ENCODE peak calls at places on chromosomes 12 and 14, in six cellular contexts. K is activated T-helper 1 cell treated with Interleukin-2 at 50 U/mL for 16 hours, L is LHCN-M2, Y is brain microvascular endothelial cell, G is AG08395, A is frontal cortex. B is an unnamed sample.

GRCh38 chr12:115341442-115341841 is 657.5 kb upstream of the TBX3 start:
- DNase-seq in K (no peak), L (peak; percentile 71), Y (peak; percentile 99), G (peak; percentile 96), A (peak; percentile 8), B (no peak)

GRCh38 chr12:117100251-117100650 is 1.0 kb upstream of the TESC start:
- DNase-seq in L (peak; percentile 15), Y (no peak), K (no peak), G (peak; percentile 53), A (no peak), B (peak; percentile 44)

GRCh38 chr12:116318738-116319050 is 41.2 kb upstream of the MED13L start:
- DNase-seq in A (no peak), K (no peak), Y (no peak), L (no peak), G (no peak), B (no peak)

GRCh38 chr14:75709207-75709812 is 48.3 kb downstream of the TTLL5 start:
- DNase-seq in Y (peak; percentile 85), A (peak; percentile 43), L (peak; percentile 77), G (peak; percentile 82), K (peak; percentile 20), B (peak; percentile 71)

GRCh38 chr12:65147312-65147905 is 22.0 kb upstream of the LEMD3 start:
- DNase-seq in A (no peak), G (no peak), L (no peak), K (no peak), Y (no peak), B (no peak)

GRCh38 chr12:89907659-89908058 is 199.0 kb upstream of the ATP2B1 start:
- DNase-seq in A (no peak), L (no peak), K (no peak), G (no peak), Y (no peak), B (no peak)

GRCh38 chr12:53952871-53953734 is 1.6 kb upstream of the HOXC12 start:
- DNase-seq in G (peak; percentile 29), K (no peak), A (no peak), Y (no peak), L (no peak), B (peak; percentile 54)

GRCh38 chr14:69987416-69988144 is 108.4 kb downstream of the SMOC1 start:
- DNase-seq in K (no peak), A (no peak), Y (no peak), L (no peak), G (no peak), B (no peak)

GRCh38 chr14:87935895-87936294 is 57.1 kb downstream of the GALC start:
- DNase-seq in K (no peak), G (no peak), L (no peak), A (no peak), Y (no peak), B (no peak)

GRCh38 chr12:1915082-1915968 is 3.1 kb downstream of the CACNA2D4 start:
- DNase-seq in Y (no peak), K (peak; percentile 29), L (no peak), G (peak; percentile 1), A (peak; percentile 3), B (peak; percentile 3)

GRCh38 chr14:68466491-68466977 is 326.3 kb downstream of the ZFP36L1 start:
- DNase-seq in K (no peak), A (no peak), G (peak; percentile 86), L (peak; percentile 87), Y (peak; percentile 79), B (no peak)

GRCh38 chr14:25150934-25151790 is 101.2 kb upstream of the STXBP6 start:
- DNase-seq in K (no peak), A (peak; percentile 42), G (peak; percentile 65), Y (peak; percentile 2), L (peak; percentile 72), B (peak; percentile 40)

GRCh38 chr12:65556676-65557424 is 267.4 kb upstream of the HMGA2 start:
- DNase-seq in A (peak; percentile 68), G (peak; percentile 84), Y (peak; percentile 86), K (peak; percentile 8), L (peak; percentile 72), B (peak; percentile 86)

GRCh38 chr14:80109055-80109454 is 102.2 kb downstream of the DIO2 start:
- DNase-seq in K (no peak), A (no peak), L (no peak), Y (no peak), G (no peak), B (no peak)

GRCh38 chr14:70651522-70651921 is 9.8 kb downstream of the TTC9 start:
- DNase-seq in A (no peak), G (no peak), K (no peak), L (no peak), Y (no peak), B (no peak)

GRCh38 chr12:94879542-94879941 is 124.0 kb downstream of the NDUFA12 start:
- DNase-seq in L (peak; percentile 16), Y (no peak), K (no peak), G (no peak), A (no peak), B (no peak)

GRCh38 chr12:64691793-64692583 is 67.2 kb downstream of the GNS start:
- DNase-seq in Y (no peak), A (no peak), G (no peak), L (peak; percentile 71), K (no peak), B (peak; percentile 38)

GRCh38 chr12:114682920-114683708 is 861 bp downstream of the TBX3 start:
- DNase-seq in Y (no peak), K (no peak), A (no peak), G (no peak), L (peak; percentile 44), B (no peak)

GRCh38 chr12:88247241-88247643 is 105.1 kb downstream of the TMTC3 start:
- DNase-seq in A (no peak), Y (peak; percentile 65), K (no peak), G (peak; percentile 71), L (peak; percentile 90), B (no peak)

GRCh38 chr12:6461401-6462233 is 8.9 kb downstream of the VAMP1 start:
- DNase-seq in G (no peak), L (no peak), Y (peak; percentile 41), A (no peak), K (peak; percentile 75), B (no peak)

GRCh38 chr14:93715279-93715927 is 72.9 kb downstream of the PRIMA1 start:
- DNase-seq in A (no peak), G (no peak), Y (no peak), K (no peak), L (no peak), B (no peak)

GRCh38 chr12:15979096-15980091 is 68.3 kb downstream of the DERA start:
- DNase-seq in Y (peak; percentile 42), G (peak; percentile 81), A (no peak), L (peak; percentile 90), K (no peak), B (peak; percentile 70)

GRCh38 chr14:106622200-106622745 is 1095.9 kb downstream of the TMEM121 start:
- DNase-seq in L (no peak), Y (no peak), G (no peak), A (no peak), K (peak; percentile 18), B (no peak)

B was measured in HEK293T.